ENCODE peak calls at places on chromosomes 16 and 17, in eight cellular contexts. One of them, this sample, is unnamed.

GRCh38 chr17:68326681-68327080 is 35.4 kb downstream of the ARSG start:
- DNase-seq in stomach: no peak
- DNase-seq in HFFc6: no peak
- DNase-seq in omental fat pad: no peak
- DNase-seq in AG09309: no peak
- DNase-seq in mucosa of descending colon: no peak
- DNase-seq in colonic mucosa: no peak
- DNase-seq in activated CD8-positive, alpha-beta T cell treated with anti-CD3 and anti-CD28 coated beads for 36 hours: peak; percentile 61
- DNase-seq in this sample: no peak

GRCh38 chr17:32931686-32932085 is 3.7 kb downstream of the TMEM98 start:
- DNase-seq in stomach: no peak
- DNase-seq in HFFc6: no peak
- DNase-seq in omental fat pad: no peak
- DNase-seq in AG09309: no peak
- DNase-seq in mucosa of descending colon: no peak
- DNase-seq in colonic mucosa: no peak
- DNase-seq in activated CD8-positive, alpha-beta T cell treated with anti-CD3 and anti-CD28 coated beads for 36 hours: no peak
- DNase-seq in this sample: no peak

GRCh38 chr17:75370288-75370687 is 35.2 kb downstream of the GRB2 start:
- DNase-seq in stomach: peak; percentile 44
- DNase-seq in HFFc6: no peak
- DNase-seq in omental fat pad: no peak
- DNase-seq in AG09309: no peak
- DNase-seq in mucosa of descending colon: no peak
- DNase-seq in colonic mucosa: no peak
- DNase-seq in activated CD8-positive, alpha-beta T cell treated with anti-CD3 and anti-CD28 coated beads for 36 hours: no peak
- DNase-seq in this sample: no peak

GRCh38 chr17:27741361-27741861 is 58.9 kb downstream of the NOS2 start:
- DNase-seq in stomach: no peak
- DNase-seq in HFFc6: peak; percentile 8
- DNase-seq in omental fat pad: no peak
- DNase-seq in AG09309: no peak
- DNase-seq in mucosa of descending colon: no peak
- DNase-seq in colonic mucosa: no peak
- DNase-seq in activated CD8-positive, alpha-beta T cell treated with anti-CD3 and anti-CD28 coated beads for 36 hours: no peak
- DNase-seq in this sample: no peak

GRCh38 chr16:23448392-23448791 is 4.6 kb downstream of the COG7 start:
- DNase-seq in stomach: no peak
- DNase-seq in HFFc6: no peak
- DNase-seq in omental fat pad: no peak
- DNase-seq in AG09309: no peak
- DNase-seq in mucosa of descending colon: peak; percentile 47
- DNase-seq in colonic mucosa: peak; percentile 45
- DNase-seq in activated CD8-positive, alpha-beta T cell treated with anti-CD3 and anti-CD28 coated beads for 36 hours: no peak
- DNase-seq in this sample: no peak

GRCh38 chr17:17921192-17922082 is 50.8 kb downstream of the TOM1L2 start:
- DNase-seq in stomach: no peak
- DNase-seq in HFFc6: peak; percentile 89
- DNase-seq in omental fat pad: no peak
- DNase-seq in AG09309: peak; percentile 77
- DNase-seq in mucosa of descending colon: no peak
- DNase-seq in colonic mucosa: no peak
- DNase-seq in activated CD8-positive, alpha-beta T cell treated with anti-CD3 and anti-CD28 coated beads for 36 hours: no peak
- DNase-seq in this sample: no peak

GRCh38 chr16:28321700-28322411 is 29.5 kb downstream of the SBK1 start:
- DNase-seq in stomach: no peak
- DNase-seq in HFFc6: no peak
- DNase-seq in omental fat pad: no peak
- DNase-seq in AG09309: no peak
- DNase-seq in mucosa of descending colon: peak; percentile 64
- DNase-seq in colonic mucosa: peak; percentile 32
- DNase-seq in activated CD8-positive, alpha-beta T cell treated with anti-CD3 and anti-CD28 coated beads for 36 hours: peak; percentile 65
- DNase-seq in this sample: peak; percentile 80

GRCh38 chr16:66266436-66267286 is 99.8 kb upstream of the CDH5 start:
- DNase-seq in stomach: no peak
- DNase-seq in HFFc6: peak; percentile 63
- DNase-seq in omental fat pad: no peak
- DNase-seq in AG09309: no peak
- DNase-seq in mucosa of descending colon: peak; percentile 36
- DNase-seq in colonic mucosa: no peak
- DNase-seq in activated CD8-positive, alpha-beta T cell treated with anti-CD3 and anti-CD28 coated beads for 36 hours: no peak
- DNase-seq in this sample: no peak

GRCh38 chr17:71472809-71473789 is 647.7 kb upstream of the SOX9 start:
- DNase-seq in stomach: no peak
- DNase-seq in HFFc6: peak; percentile 43
- DNase-seq in omental fat pad: no peak
- DNase-seq in AG09309: peak; percentile 34
- DNase-seq in mucosa of descending colon: peak; percentile 38
- DNase-seq in colonic mucosa: peak; percentile 30
- DNase-seq in activated CD8-positive, alpha-beta T cell treated with anti-CD3 and anti-CD28 coated beads for 36 hours: no peak
- DNase-seq in this sample: peak; percentile 32

GRCh38 chr17:61619493-61619892 is 28.5 kb upstream of the NACA2 start:
- DNase-seq in stomach: no peak
- DNase-seq in HFFc6: no peak
- DNase-seq in omental fat pad: no peak
- DNase-seq in AG09309: no peak
- DNase-seq in mucosa of descending colon: no peak
- DNase-seq in colonic mucosa: no peak
- DNase-seq in activated CD8-positive, alpha-beta T cell treated with anti-CD3 and anti-CD28 coated beads for 36 hours: no peak
- DNase-seq in this sample: no peak

GRCh38 chr16:47197536-47198179 is 53.9 kb upstream of the NETO2 start:
- DNase-seq in stomach: no peak
- DNase-seq in HFFc6: no peak
- DNase-seq in omental fat pad: no peak
- DNase-seq in AG09309: peak; percentile 1
- DNase-seq in mucosa of descending colon: no peak
- DNase-seq in colonic mucosa: no peak
- DNase-seq in activated CD8-positive, alpha-beta T cell treated with anti-CD3 and anti-CD28 coated beads for 36 hours: no peak
- DNase-seq in this sample: no peak

GRCh38 chr17:1764274-1764673 is 2.4 kb downstream of the SERPINF1 start:
- DNase-seq in stomach: peak; percentile 66
- DNase-seq in HFFc6: peak; percentile 68
- DNase-seq in omental fat pad: no peak
- DNase-seq in AG09309: peak; percentile 76
- DNase-seq in mucosa of descending colon: peak; percentile 69
- DNase-seq in colonic mucosa: peak; percentile 65
- DNase-seq in activated CD8-positive, alpha-beta T cell treated with anti-CD3 and anti-CD28 coated beads for 36 hours: peak; percentile 71
- DNase-seq in this sample: no peak

GRCh38 chr16:89918453-89919347 is at the start of gene MC1R:
- DNase-seq in stomach: no peak
- DNase-seq in HFFc6: no peak
- DNase-seq in omental fat pad: no peak
- DNase-seq in AG09309: no peak
- DNase-seq in mucosa of descending colon: peak; percentile 22
- DNase-seq in colonic mucosa: no peak
- DNase-seq in activated CD8-positive, alpha-beta T cell treated with anti-CD3 and anti-CD28 coated beads for 36 hours: peak; percentile 62
- DNase-seq in this sample: peak; percentile 74

GRCh38 chr17:6843241-6843890 is 11.8 kb upstream of the TEKT1 start:
- DNase-seq in stomach: no peak
- DNase-seq in HFFc6: peak; percentile 38
- DNase-seq in omental fat pad: no peak
- DNase-seq in AG09309: peak; percentile 13
- DNase-seq in mucosa of descending colon: no peak
- DNase-seq in colonic mucosa: no peak
- DNase-seq in activated CD8-positive, alpha-beta T cell treated with anti-CD3 and anti-CD28 coated beads for 36 hours: no peak
- DNase-seq in this sample: peak; percentile 32

GRCh38 chr16:50525716-50526115 is 22.5 kb upstream of the NKD1 start:
- DNase-seq in stomach: peak; percentile 1
- DNase-seq in HFFc6: no peak
- DNase-seq in omental fat pad: no peak
- DNase-seq in AG09309: no peak
- DNase-seq in mucosa of descending colon: no peak
- DNase-seq in colonic mucosa: no peak
- DNase-seq in activated CD8-positive, alpha-beta T cell treated with anti-CD3 and anti-CD28 coated beads for 36 hours: no peak
- DNase-seq in this sample: no peak

GRCh38 chr16:62190426-62190825 is 154.2 kb upstream of the CDH8 start:
- DNase-seq in stomach: no peak
- DNase-seq in HFFc6: no peak
- DNase-seq in omental fat pad: no peak
- DNase-seq in AG09309: no peak
- DNase-seq in mucosa of descending colon: no peak
- DNase-seq in colonic mucosa: no peak
- DNase-seq in activated CD8-positive, alpha-beta T cell treated with anti-CD3 and anti-CD28 coated beads for 36 hours: no peak
- DNase-seq in this sample: no peak
- TF ChIP-seq CTCF in stomach: peak; percentile 15
- TF ChIP-seq CTCF in HFFc6: peak; percentile 22
- TF ChIP-seq CTCF in omental fat pad: no peak
- TF ChIP-seq CTCF in AG09309: peak; percentile 24
- TF ChIP-seq CTCF in mucosa of descending colon: no peak
- TF ChIP-seq CTCF in colonic mucosa: no peak
- TF ChIP-seq CTCF in activated CD8-positive, alpha-beta T cell treated with anti-CD3 and anti-CD28 coated beads for 36 hours: no peak
- TF ChIP-seq CTCF in this sample: no peak

DNA sequence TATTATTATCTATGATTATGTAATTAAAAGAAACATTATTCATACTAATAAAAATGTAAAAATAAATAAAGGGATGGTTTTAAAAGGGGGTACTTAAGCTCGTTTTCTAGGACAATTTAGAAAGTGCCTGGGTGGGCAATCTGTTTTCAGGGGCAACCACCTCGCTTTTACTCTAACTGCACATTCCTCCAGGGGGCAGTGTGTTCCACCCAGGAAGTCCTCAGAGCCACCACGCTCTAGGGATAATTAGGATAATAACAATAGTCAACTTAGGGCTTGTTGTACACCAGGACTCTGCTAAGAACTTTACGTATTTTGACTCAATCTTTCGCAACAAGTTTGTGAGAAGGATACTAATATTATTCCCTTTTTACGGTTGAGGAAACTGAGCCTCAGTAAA is 396.7 kb upstream of the MAF start:
- DNase-seq in stomach: no peak
- DNase-seq in HFFc6: peak; percentile 17
- DNase-seq in omental fat pad: no peak
- DNase-seq in AG09309: no peak
- DNase-seq in mucosa of descending colon: peak; percentile 28
- DNase-seq in colonic mucosa: no peak
- DNase-seq in activated CD8-positive, alpha-beta T cell treated with anti-CD3 and anti-CD28 coated beads for 36 hours: peak; percentile 33
- DNase-seq in this sample: no peak
- TF ChIP-seq CTCF in stomach: peak; percentile 33
- TF ChIP-seq CTCF in HFFc6: peak; percentile 87
- TF ChIP-seq CTCF in omental fat pad: no peak
- TF ChIP-seq CTCF in AG09309: peak; percentile 63
- TF ChIP-seq CTCF in mucosa of descending colon: no peak
- TF ChIP-seq CTCF in colonic mucosa: no peak
- TF ChIP-seq CTCF in activated CD8-positive, alpha-beta T cell treated with anti-CD3 and anti-CD28 coated beads for 36 hours: peak; percentile 41
- TF ChIP-seq CTCF in this sample: no peak

GRCh38 chr17:64148017-64148631 is 18.2 kb upstream of the ERN1 start:
- DNase-seq in stomach: no peak
- DNase-seq in HFFc6: no peak
- DNase-seq in omental fat pad: no peak
- DNase-seq in AG09309: no peak
- DNase-seq in mucosa of descending colon: no peak
- DNase-seq in colonic mucosa: no peak
- DNase-seq in activated CD8-positive, alpha-beta T cell treated with anti-CD3 and anti-CD28 coated beads for 36 hours: no peak
- DNase-seq in this sample: no peak

GRCh38 chr17:64148699-64149098 is 18.8 kb upstream of the ERN1 start:
- DNase-seq in stomach: peak; percentile 41
- DNase-seq in HFFc6: peak; percentile 12
- DNase-seq in omental fat pad: no peak
- DNase-seq in AG09309: no peak
- DNase-seq in mucosa of descending colon: no peak
- DNase-seq in colonic mucosa: no peak
- DNase-seq in activated CD8-positive, alpha-beta T cell treated with anti-CD3 and anti-CD28 coated beads for 36 hours: peak; percentile 16
- DNase-seq in this sample: no peak

GRCh38 chr17:64146418-64147109 is 16.6 kb upstream of the ERN1 start:
- DNase-seq in stomach: peak; percentile 65
- DNase-seq in HFFc6: peak; percentile 41
- DNase-seq in omental fat pad: no peak
- DNase-seq in AG09309: no peak
- DNase-seq in mucosa of descending colon: peak; percentile 67
- DNase-seq in colonic mucosa: peak; percentile 62
- DNase-seq in activated CD8-positive, alpha-beta T cell treated with anti-CD3 and anti-CD28 coated beads for 36 hours: peak; percentile 58
- DNase-seq in this sample: peak; percentile 27

GRCh38 chr17:64145751-64146417 is 15.9 kb upstream of the ERN1 start:
- DNase-seq in stomach: peak; percentile 97
- DNase-seq in HFFc6: peak; percentile 100
- DNase-seq in omental fat pad: peak; percentile 96
- DNase-seq in AG09309: peak; percentile 100
- DNase-seq in mucosa of descending colon: peak; percentile 97
- DNase-seq in colonic mucosa: peak; percentile 96
- DNase-seq in activated CD8-positive, alpha-beta T cell treated with anti-CD3 and anti-CD28 coated beads for 36 hours: peak; percentile 98
- DNase-seq in this sample: peak; percentile 93

DNA sequence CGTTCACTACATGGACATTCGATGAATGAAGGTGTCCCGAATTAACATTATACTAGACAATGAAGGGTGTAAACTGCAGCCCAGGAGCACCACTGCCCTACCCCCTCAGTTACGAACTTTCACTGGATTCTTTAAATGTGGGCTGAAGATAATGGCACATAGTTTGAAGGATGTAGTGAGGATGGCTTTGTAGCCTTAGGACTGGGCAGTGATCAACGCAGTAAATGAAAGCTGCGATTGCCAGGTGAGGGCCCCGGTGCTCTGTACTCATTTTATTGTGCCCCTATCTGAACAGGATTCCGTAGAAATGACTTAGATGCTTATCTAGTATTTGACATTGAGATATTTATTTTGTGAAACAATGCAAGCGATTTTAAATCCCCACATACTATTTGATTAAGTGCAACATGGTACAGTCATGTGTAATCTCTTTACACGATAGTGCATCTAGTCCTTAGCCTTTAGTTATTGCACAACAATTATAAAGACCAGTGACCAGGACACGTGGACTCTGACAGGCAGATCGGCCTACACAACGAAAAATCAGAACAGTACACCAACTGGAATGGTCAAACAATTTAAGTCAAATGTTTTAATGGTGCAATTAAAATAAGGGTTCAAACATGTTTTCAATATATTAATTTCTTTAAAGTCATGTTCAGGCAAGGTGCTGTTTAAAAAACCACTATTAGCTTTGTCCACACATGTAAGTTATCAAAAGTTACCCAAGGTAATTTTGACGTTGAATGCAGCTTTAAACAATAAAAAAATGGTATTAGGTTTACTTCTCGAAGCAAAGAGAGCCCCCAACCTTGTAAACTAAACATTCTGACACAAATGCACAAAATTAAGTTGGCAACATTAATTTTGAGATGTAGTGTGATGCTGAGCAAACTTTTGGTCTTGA is 17.4 kb upstream of the ERN1 start:
- DNase-seq in stomach: no peak
- DNase-seq in HFFc6: peak; percentile 36
- DNase-seq in omental fat pad: no peak
- DNase-seq in AG09309: no peak
- DNase-seq in mucosa of descending colon: no peak
- DNase-seq in colonic mucosa: no peak
- DNase-seq in activated CD8-positive, alpha-beta T cell treated with anti-CD3 and anti-CD28 coated beads for 36 hours: peak; percentile 25
- DNase-seq in this sample: no peak
- TF ChIP-seq CTCF in stomach: no peak
- TF ChIP-seq CTCF in HFFc6: no peak
- TF ChIP-seq CTCF in omental fat pad: no peak
- TF ChIP-seq CTCF in AG09309: no peak
- TF ChIP-seq CTCF in mucosa of descending colon: no peak
- TF ChIP-seq CTCF in colonic mucosa: no peak
- TF ChIP-seq CTCF in activated CD8-positive, alpha-beta T cell treated with anti-CD3 and anti-CD28 coated beads for 36 hours: no peak
- TF ChIP-seq CTCF in this sample: no peak

DNA sequence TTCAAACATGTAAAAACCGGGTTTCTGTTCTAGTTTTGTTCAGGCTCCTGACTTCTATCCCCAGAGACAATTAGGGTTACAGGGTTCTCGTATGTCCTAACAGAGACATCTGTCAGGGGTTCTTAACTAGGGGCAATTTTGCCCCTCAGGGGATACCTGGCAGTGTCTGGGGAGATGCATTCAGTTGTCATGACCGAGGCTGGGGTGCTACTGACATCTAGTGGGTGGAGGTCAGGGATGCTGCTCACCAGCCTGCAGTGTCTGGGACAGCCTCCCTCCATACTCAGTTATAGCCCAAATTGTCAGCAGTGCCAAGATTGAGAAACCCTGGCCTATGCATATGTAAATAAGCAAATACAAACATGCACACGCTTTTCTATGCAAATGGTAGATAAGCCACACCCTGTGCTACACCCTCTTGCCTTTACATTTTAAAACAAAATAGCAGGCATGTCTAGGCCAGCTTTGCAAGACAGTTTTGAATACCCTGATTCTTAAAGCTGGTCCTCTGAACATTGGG is 37.4 kb downstream of the CLEC16A start:
- DNase-seq in stomach: no peak
- DNase-seq in HFFc6: peak; percentile 11
- DNase-seq in omental fat pad: no peak
- DNase-seq in AG09309: no peak
- DNase-seq in mucosa of descending colon: no peak
- DNase-seq in colonic mucosa: no peak
- DNase-seq in activated CD8-positive, alpha-beta T cell treated with anti-CD3 and anti-CD28 coated beads for 36 hours: peak; percentile 69
- DNase-seq in this sample: peak; percentile 67
- TF ChIP-seq CTCF in stomach: no peak
- TF ChIP-seq CTCF in HFFc6: peak; percentile 58
- TF ChIP-seq CTCF in omental fat pad: no peak
- TF ChIP-seq CTCF in AG09309: peak; percentile 31
- TF ChIP-seq CTCF in mucosa of descending colon: no peak
- TF ChIP-seq CTCF in colonic mucosa: no peak
- TF ChIP-seq CTCF in activated CD8-positive, alpha-beta T cell treated with anti-CD3 and anti-CD28 coated beads for 36 hours: peak; percentile 55
- TF ChIP-seq CTCF in this sample: peak; percentile 77

This sample was measured in GM20000.